ENCODE peak calls at places on chromosomes 4 and X, in ten cellular contexts. N is fibroblast of pulmonary artery, T is neural progenitor cell, E is WTC11, B is MM.1S, X is GM13977, L is AG10803, F is upper lobe of right lung, V is foreskin keratinocyte, K is GM23338. P is an unnamed sample.

GRCh38 chrX:17496407-17496806 is 121.4 kb downstream of the NHS start:
- DNase-seq in N (no peak), T (no peak), E (no peak), B (no peak), X (no peak), L (no peak), F (no peak), V (no peak), K (no peak), P (no peak)

GRCh38 chrX:153551135-153551534 is 33.7 kb downstream of the ATP2B3 start:
- DNase-seq in N (peak), T (no peak), E (no peak), B (no peak), X (no peak), L (peak), F (no peak), V (no peak), K (no peak), P (no peak)

GRCh38 chrX:10633722-10634121 is 13.3 kb upstream of the MID1 start:
- DNase-seq in N (peak), T (no peak), E (no peak), B (no peak), X (no peak), L (peak), F (no peak), V (peak), K (peak), P (peak)

GRCh38 chr4:170079981-170080380 is 9.8 kb downstream of the AADAT start:
- DNase-seq in N (no peak), T (no peak), E (no peak), B (no peak), X (no peak), L (peak), F (no peak), V (no peak), K (no peak), P (no peak)

GRCh38 chr4:85940131-85940530 is 419.7 kb downstream of the MAPK10 start:
- DNase-seq in N (no peak), T (no peak), E (no peak), B (no peak), X (no peak), L (no peak), F (no peak), V (no peak), K (no peak), P (no peak)

GRCh38 chr4:184899261-184900134 is 73.7 kb upstream of the ACSL1 start:
- DNase-seq in N (no peak), T (no peak), E (no peak), B (no peak), X (no peak), L (peak), F (peak), V (peak), K (no peak), P (no peak)

GRCh38 chr4:110970642-110971041 is 347.8 kb upstream of the PITX2 start:
- DNase-seq in N (peak), T (peak), E (peak), B (peak), X (peak), L (peak), F (no peak), V (peak), K (peak), P (peak)

GRCh38 chrX:115311666-115312065 is 22.2 kb downstream of the LUZP4 start:
- DNase-seq in N (no peak), T (peak), E (peak), B (no peak), X (no peak), L (no peak), F (no peak), V (no peak), K (peak), P (peak)

GRCh38 chr4:2438822-2439718 is 20.3 kb downstream of the CFAP99 start:
- DNase-seq in N (no peak), T (no peak), E (no peak), B (no peak), X (no peak), L (no peak), F (peak), V (no peak), K (no peak), P (no peak)

GRCh38 chr4:100842856-100843255 is 325.0 kb upstream of the EMCN start:
- DNase-seq in N (peak), T (no peak), E (no peak), B (no peak), X (no peak), L (no peak), F (no peak), V (no peak), K (no peak), P (no peak)

GRCh38 chrX:39665830-39666518 is 431.8 kb downstream of the BCOR start:
- DNase-seq in N (peak), T (no peak), E (no peak), B (no peak), X (no peak), L (peak), F (no peak), V (no peak), K (no peak), P (no peak)

GRCh38 chrX:320126-320783 is 1.7 kb upstream of the GTPBP6 start:
- DNase-seq in N (no peak), T (peak), E (peak), B (no peak), X (no peak), L (no peak), F (peak), V (peak), K (peak), P (peak)

GRCh38 chr4:188434686-188435085 is 295.4 kb downstream of the TRIML1 start:
- DNase-seq in N (no peak), T (no peak), E (no peak), B (no peak), X (no peak), L (no peak), F (no peak), V (no peak), K (no peak), P (no peak)

GRCh38 chrX:119071381-119071780 is 1.4 kb upstream of the CT47C1 start:
- DNase-seq in N (no peak), T (no peak), E (no peak), B (peak), X (peak), L (no peak), F (no peak), V (no peak), K (no peak), P (no peak)

GRCh38 chr4:148704291-148704690 is 262.1 kb upstream of the NR3C2 start:
- DNase-seq in N (no peak), T (peak), E (no peak), B (no peak), X (no peak), L (no peak), F (no peak), V (no peak), K (peak), P (no peak)

GRCh38 chrX:41796577-41796976 is 72.6 kb downstream of the GPR82 start:
- DNase-seq in N (no peak), T (no peak), E (no peak), B (peak), X (no peak), L (no peak), F (no peak), V (no peak), K (no peak), P (no peak)

GRCh38 chr4:23856630-23857029 is 33.2 kb downstream of the PPARGC1A start:
- DNase-seq in N (no peak), T (no peak), E (no peak), B (no peak), X (no peak), L (no peak), F (peak), V (no peak), K (no peak), P (no peak)

GRCh38 chr4:60962286-60962685 is 237.8 kb upstream of the ADGRL3 start:
- DNase-seq in N (no peak), T (no peak), E (no peak), B (no peak), X (no peak), L (no peak), F (no peak), V (no peak), K (peak), P (no peak)

GRCh38 chrX:23223169-23223568 is 111.5 kb upstream of the PTCHD1 start:
- DNase-seq in N (no peak), T (peak), E (no peak), B (no peak), X (no peak), L (no peak), F (no peak), V (no peak), K (no peak), P (no peak)

GRCh38 chrX:114361076-114361475 is 222.8 kb upstream of the HTR2C start:
- DNase-seq in N (no peak), T (no peak), E (no peak), B (no peak), X (no peak), L (no peak), F (no peak), V (no peak), K (no peak), P (no peak)

GRCh38 chrX:119655125-119655524 is 37.8 kb downstream of the SEPTIN6 start:
- DNase-seq in N (peak), T (no peak), E (no peak), B (no peak), X (no peak), L (peak), F (no peak), V (peak), K (no peak), P (no peak)

DNA sequence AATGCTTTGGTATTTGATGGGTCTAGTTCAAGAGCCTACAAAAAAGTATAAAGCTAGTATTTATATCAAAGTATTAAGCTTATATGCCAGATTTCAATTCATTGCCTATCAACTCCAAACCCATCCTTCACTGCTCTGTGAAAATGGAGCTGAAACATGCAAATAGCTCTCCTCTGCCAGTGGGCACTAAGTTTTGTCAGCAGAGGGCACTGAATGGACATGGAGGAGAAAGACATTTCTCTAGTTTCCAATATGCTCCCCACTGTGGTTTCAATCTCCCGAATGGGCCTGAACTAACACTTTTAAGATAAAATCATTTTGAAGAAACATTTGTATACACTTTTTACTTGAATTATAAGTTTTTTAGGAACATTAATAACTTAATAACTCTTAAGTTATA is 12.4 kb downstream of the PPID start:
- DNase-seq in N (peak), T (no peak), E (no peak), B (no peak), X (no peak), L (peak), F (no peak), V (no peak), K (no peak), P (no peak)
- TF ChIP-seq CTCF in N (peak), T (peak), E (no peak), B (peak), X (no peak), L (peak), F (no peak), V (peak), K (peak), P (no peak)

DNA sequence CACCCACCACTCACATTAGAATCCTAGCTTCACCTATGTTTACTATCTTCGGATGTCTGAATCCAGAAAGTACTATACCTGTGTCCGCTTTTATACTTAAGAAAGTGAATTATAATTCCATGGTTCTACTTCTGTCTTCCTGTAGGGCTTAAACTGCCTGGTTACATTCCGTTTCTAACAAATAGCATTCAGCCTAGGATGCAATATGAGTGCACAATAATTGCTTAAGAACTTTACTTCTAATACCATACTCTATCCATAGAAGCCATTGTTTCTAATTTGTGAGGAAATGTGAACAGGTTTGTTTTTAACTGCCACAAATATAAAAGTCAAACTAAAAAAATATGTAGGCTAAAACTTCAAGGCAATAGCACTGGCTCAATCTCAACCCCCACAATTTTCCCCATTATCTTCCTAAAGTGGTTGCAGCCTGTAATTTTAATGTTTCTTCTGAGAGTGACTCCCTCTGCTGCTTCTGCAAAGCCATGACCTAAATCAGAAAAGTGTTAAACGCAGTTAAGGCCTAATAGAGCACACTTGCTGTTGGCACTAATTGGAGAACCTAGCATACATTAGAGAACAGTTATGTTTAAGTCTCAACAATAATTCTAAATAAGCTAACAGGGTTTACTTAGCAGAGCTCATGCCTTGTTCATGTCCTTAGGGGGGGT is 4.2 kb downstream of the UNC5C start:
- DNase-seq in N (no peak), T (no peak), E (no peak), B (no peak), X (no peak), L (no peak), F (no peak), V (no peak), K (peak), P (no peak)
- TF ChIP-seq CTCF in N (peak), T (peak), E (no peak), B (no peak), X (no peak), L (no peak), F (no peak), V (peak), K (peak), P (no peak)

GRCh38 chr4:127598656-127599055 is 34.1 kb upstream of the INTU start:
- DNase-seq in N (no peak), T (no peak), E (no peak), B (no peak), X (no peak), L (no peak), F (no peak), V (no peak), K (no peak), P (no peak)

GRCh38 chr4:127604949-127605709 is 27.6 kb upstream of the INTU start:
- DNase-seq in N (peak), T (peak), E (peak), B (peak), X (peak), L (peak), F (no peak), V (peak), K (peak), P (no peak)

GRCh38 chr4:127606823-127607222 is 25.9 kb upstream of the INTU start:
- DNase-seq in N (no peak), T (no peak), E (no peak), B (no peak), X (no peak), L (no peak), F (no peak), V (peak), K (no peak), P (no peak)

GRCh38 chr4:127601029-127601428 is 31.7 kb upstream of the INTU start:
- DNase-seq in N (peak), T (no peak), E (no peak), B (no peak), X (no peak), L (peak), F (no peak), V (no peak), K (no peak), P (no peak)
- TF ChIP-seq CTCF in N (peak), T (no peak), E (no peak), B (peak), X (no peak), L (peak), F (no peak), V (peak), K (no peak), P (no peak)

DNA sequence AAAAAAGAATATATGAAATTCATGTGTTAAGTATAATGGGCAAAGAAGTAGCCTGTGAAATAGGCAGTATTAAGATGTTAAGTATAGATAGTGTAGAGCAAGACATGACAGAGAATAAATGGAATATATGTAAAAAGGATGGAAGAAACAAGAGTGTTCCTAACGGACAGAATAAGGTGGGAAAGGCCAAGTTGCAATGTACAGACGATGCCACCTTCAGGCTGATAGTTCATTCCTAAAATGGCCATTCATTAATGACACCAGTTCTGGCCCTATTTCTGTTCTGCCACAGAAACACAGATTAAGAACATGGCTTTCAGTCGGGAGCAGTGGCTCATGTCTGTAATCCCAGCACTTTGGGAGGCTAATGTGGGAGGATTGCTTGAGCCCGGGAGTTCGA is 4.4 kb upstream of the FAM184B start:
- DNase-seq in N (no peak), T (no peak), E (no peak), B (no peak), X (no peak), L (no peak), F (no peak), V (no peak), K (no peak), P (no peak)
- TF ChIP-seq CTCF in N (no peak), T (peak), E (no peak), B (no peak), X (peak), L (peak), F (no peak), V (peak), K (peak), P (no peak)

DNA sequence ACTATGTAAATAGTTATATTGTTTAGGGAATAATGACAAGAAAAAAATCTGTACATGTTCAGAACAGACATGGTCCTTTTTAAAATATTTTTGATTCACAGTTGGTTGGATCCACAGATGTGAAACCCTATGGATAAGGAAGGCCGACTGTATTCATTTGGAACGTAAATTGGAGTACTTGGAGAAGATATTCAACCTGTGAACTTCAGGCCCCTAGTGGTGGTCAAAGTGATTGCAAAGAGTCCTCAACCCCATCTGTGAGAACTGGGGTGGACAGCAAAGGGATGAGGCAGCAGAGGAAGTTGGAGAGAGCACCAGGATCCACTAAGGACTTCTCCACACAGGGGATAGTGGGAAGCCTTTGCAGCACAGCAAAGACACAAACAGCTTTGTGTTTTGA is 6.2 kb upstream of the CXCL13 start:
- DNase-seq in N (peak), T (peak), E (peak), B (peak), X (no peak), L (peak), F (no peak), V (no peak), K (peak), P (no peak)
- TF ChIP-seq CTCF in N (peak), T (peak), E (peak), B (peak), X (peak), L (peak), F (peak), V (peak), K (peak), P (peak)

GRCh38 chr4:27001398-27002164 is 140.9 kb downstream of the STIM2 start:
- DNase-seq in N (no peak), T (no peak), E (peak), B (no peak), X (no peak), L (no peak), F (no peak), V (no peak), K (peak), P (no peak)

GRCh38 chr4:27006247-27006603 is 145.6 kb downstream of the STIM2 start:
- DNase-seq in N (no peak), T (no peak), E (no peak), B (no peak), X (no peak), L (no peak), F (no peak), V (no peak), K (no peak), P (no peak)

GRCh38 chr4:27000820-27001219 is 140.2 kb downstream of the STIM2 start:
- DNase-seq in N (no peak), T (no peak), E (no peak), B (peak), X (no peak), L (no peak), F (no peak), V (peak), K (peak), P (no peak)

GRCh38 chr4:27005512-27006246 is 145.0 kb downstream of the STIM2 start:
- DNase-seq in N (peak), T (no peak), E (no peak), B (no peak), X (no peak), L (peak), F (no peak), V (peak), K (no peak), P (no peak)

GRCh38 chr4:27003602-27004238 is 143.1 kb downstream of the STIM2 start:
- DNase-seq in N (peak), T (no peak), E (no peak), B (no peak), X (no peak), L (no peak), F (no peak), V (no peak), K (no peak), P (no peak)
- TF ChIP-seq CTCF in N (no peak), T (no peak), E (no peak), B (no peak), X (no peak), L (no peak), F (no peak), V (no peak), K (no peak), P (no peak)

GRCh38 chr4:20760053-20760452 is 59.8 kb downstream of the PACRGL start:
- DNase-seq in N (peak), T (peak), E (peak), B (no peak), X (no peak), L (no peak), F (no peak), V (no peak), K (peak), P (no peak)
- TF ChIP-seq CTCF in N (peak), T (peak), E (no peak), B (no peak), X (no peak), L (no peak), F (no peak), V (peak), K (peak), P (no peak)

P was measured in glutamatergic neuron.